ENCODE peak calls at places on chromosomes 2 and 18, in six cellular contexts. L is IMR-90, O is mesenchymal stem cell, I is mesendoderm, S is trophoblast cell, K is neuronal stem cell. Y is an unnamed sample.

GRCh38 chr2:181281206-181281832 is 175.9 kb upstream of the ITGA4 start:
- DNase-seq in K (no peak), L (no peak), I (no peak), S (no peak), O (no peak), Y (no peak)

GRCh38 chr2:1321297-1321696 is 92.0 kb upstream of the TPO start:
- DNase-seq in L (no peak), O (no peak), I (no peak), K (no peak), S (no peak), Y (no peak)

GRCh38 chr2:75290600-75291140 is 91.3 kb upstream of the TACR1 start:
- DNase-seq in L (peak; percentile 45), K (no peak), S (no peak), I (peak; percentile 44), O (peak; percentile 40), Y (no peak)

GRCh38 chr2:85888020-85888744 is 608 bp downstream of the ST3GAL5 start:
- DNase-seq in I (peak; percentile 44), K (no peak), O (peak; percentile 50), L (no peak), S (no peak), Y (peak; percentile 39)

GRCh38 chr18:9918016-9918680 is 4.3 kb downstream of the VAPA start:
- DNase-seq in L (peak; percentile 47), K (no peak), S (no peak), O (peak; percentile 49), I (peak; percentile 31), Y (no peak)

GRCh38 chr2:48900321-48901014 is 144.9 kb upstream of the LHCGR start:
- DNase-seq in K (no peak), O (no peak), L (no peak), S (peak; percentile 62), I (peak; percentile 23), Y (no peak)

GRCh38 chr2:44895061-44895460 is 46.4 kb upstream of the SIX3 start:
- DNase-seq in I (no peak), K (no peak), O (no peak), L (no peak), S (peak; percentile 30), Y (no peak)

GRCh38 chr2:37877457-37878315 is 47.4 kb upstream of the RMDN2 start:
- DNase-seq in O (peak; percentile 75), K (peak; percentile 65), I (peak; percentile 68), S (peak; percentile 32), L (peak; percentile 68), Y (no peak)

GRCh38 chr2:161159829-161160225 is 401 bp upstream of the TANK start:
- DNase-seq in L (no peak), S (no peak), I (no peak), O (no peak), K (no peak), Y (no peak)

GRCh38 chr2:28142403-28142802 is 250.3 kb upstream of the FOSL2 start:
- DNase-seq in K (no peak), I (no peak), S (no peak), O (no peak), L (no peak), Y (no peak)

GRCh38 chr2:39448169-39448502 is 11.1 kb upstream of the MAP4K3 start:
- DNase-seq in I (no peak), O (no peak), L (no peak), K (no peak), S (no peak), Y (no peak)

GRCh38 chr2:237686659-237687136 is 59.3 kb downstream of the LRRFIP1 start:
- DNase-seq in S (peak; percentile 87), I (no peak), L (peak; percentile 43), O (peak; percentile 88), K (no peak), Y (peak; percentile 46)

GRCh38 chr18:44510376-44510775 is 170.3 kb upstream of the SETBP1 start:
- DNase-seq in I (no peak), S (no peak), L (no peak), K (no peak), O (no peak), Y (no peak)

GRCh38 chr18:75210274-75211001 is at the start of gene TSHZ1:
- DNase-seq in O (peak; percentile 88), I (peak; percentile 74), K (peak; percentile 53), L (peak; percentile 88), S (peak; percentile 62), Y (peak; percentile 40)

GRCh38 chr2:199485732-199486335 is 28.1 kb upstream of the SATB2 start:
- DNase-seq in I (peak; percentile 81), K (peak; percentile 47), L (peak; percentile 49), O (peak; percentile 51), S (peak; percentile 40), Y (peak; percentile 79)

GRCh38 chr2:190443778-190444481 is 35.8 kb downstream of the MFSD6 start:
- DNase-seq in L (peak; percentile 67), I (no peak), K (no peak), S (no peak), O (no peak), Y (no peak)

GRCh38 chr18:2147866-2148265 is 423.4 kb downstream of the METTL4 start:
- DNase-seq in L (no peak), K (no peak), O (no peak), I (no peak), S (no peak), Y (no peak)

DNA sequence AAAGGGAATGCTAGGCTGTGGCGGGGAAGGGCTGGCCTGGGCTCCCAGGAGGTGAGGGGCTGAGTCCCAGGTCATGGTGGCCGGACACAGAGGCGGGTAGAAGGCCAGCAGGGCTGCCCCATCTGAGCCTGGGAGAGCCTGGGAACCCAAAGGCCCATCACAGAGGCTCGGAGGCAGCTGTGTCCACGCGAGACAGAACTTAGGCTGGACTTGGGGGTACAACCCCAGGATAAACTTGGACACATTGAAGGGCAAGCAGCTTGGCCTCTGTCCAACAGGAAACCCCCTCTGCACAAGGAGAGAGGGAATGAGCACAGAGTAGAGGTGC is 95.9 kb downstream of the ZFP36L2 start:
- DNase-seq in S (no peak), I (no peak), O (no peak), L (no peak), K (no peak), Y (no peak)
- H3K4me1 ChIP-seq in S (peaks cover 25% of the 10 kb centered on the region), I (peaks cover under 1% of the 10 kb centered on the region), O (peaks cover 29% of the 10 kb centered on the region), L (peaks cover 16% of the 10 kb centered on the region), K (peaks cover 12% of the 10 kb centered on the region), Y (peaks cover under 1% of the 10 kb centered on the region)

GRCh38 chr2:25251032-25251460 is 82.7 kb upstream of the POMC start:
- DNase-seq in L (no peak), O (no peak), I (no peak), S (no peak), K (peak; percentile 49), Y (no peak)

GRCh38 chr2:25250331-25251031 is 82.1 kb upstream of the POMC start:
- DNase-seq in K (no peak), S (peak; percentile 27), O (peak; percentile 74), I (peak; percentile 79), L (peak; percentile 92), Y (no peak)

GRCh38 chr2:25252291-25253152 is 84.1 kb upstream of the POMC start:
- DNase-seq in K (peak; percentile 94), O (peak; percentile 73), S (peak; percentile 57), L (peak; percentile 14), I (peak; percentile 96), Y (peak; percentile 95)

GRCh38 chr2:25253153-25253617 is 84.8 kb upstream of the POMC start:
- DNase-seq in O (no peak), S (peak; percentile 96), I (no peak), L (no peak), K (no peak), Y (no peak)

GRCh38 chr2:25251461-25252273 is 83.3 kb upstream of the POMC start:
- DNase-seq in O (peak; percentile 67), L (peak; percentile 7), S (peak; percentile 48), I (peak; percentile 82), K (peak; percentile 72), Y (peak; percentile 60)
- H3K4ac ChIP-seq in O (peak overlapping the region; percentile 94), L (peak overlapping the region; percentile 58), S (peak overlapping the region; percentile 81), I (peak overlapping the region; percentile 99), K (peak overlapping the region; percentile 67), Y (peak overlapping the region; percentile 11)

GRCh38 chr2:236162031-236162803 is 6.0 kb downstream of the GBX2 start:
- DNase-seq in K (peak; percentile 17), S (no peak), L (no peak), I (no peak), O (no peak), Y (no peak)
- H2AK5ac ChIP-seq in K (no peak overlapping the region), S (no peak overlapping the region), L (no peak overlapping the region), I (no peak overlapping the region), O (no peak overlapping the region), Y (no peak overlapping the region)

GRCh38 chr2:6773694-6774044 is 92.0 kb downstream of the CMPK2 start:
- DNase-seq in L (no peak), S (no peak), O (no peak), K (no peak), I (no peak), Y (no peak)
- H3K4me1 ChIP-seq in L (no peaks in the 10 kb centered on the region), S (peaks cover 7% of the 10 kb centered on the region), O (peaks cover 3% of the 10 kb centered on the region), K (peaks cover 16% of the 10 kb centered on the region), I (no peaks in the 10 kb centered on the region), Y (no peaks in the 10 kb centered on the region)

GRCh38 chr2:229980440-229981184 is 58.3 kb downstream of the FBXO36 start:
- DNase-seq in I (peak; percentile 96), S (peak; percentile 17), K (no peak), O (peak; percentile 71), L (peak; percentile 68), Y (peak; percentile 48)
- H3K4ac ChIP-seq in I (no peak overlapping the region), S (no peak overlapping the region), K (no peak overlapping the region), O (no peak overlapping the region), L (no peak overlapping the region), Y (no peak overlapping the region)

DNA sequence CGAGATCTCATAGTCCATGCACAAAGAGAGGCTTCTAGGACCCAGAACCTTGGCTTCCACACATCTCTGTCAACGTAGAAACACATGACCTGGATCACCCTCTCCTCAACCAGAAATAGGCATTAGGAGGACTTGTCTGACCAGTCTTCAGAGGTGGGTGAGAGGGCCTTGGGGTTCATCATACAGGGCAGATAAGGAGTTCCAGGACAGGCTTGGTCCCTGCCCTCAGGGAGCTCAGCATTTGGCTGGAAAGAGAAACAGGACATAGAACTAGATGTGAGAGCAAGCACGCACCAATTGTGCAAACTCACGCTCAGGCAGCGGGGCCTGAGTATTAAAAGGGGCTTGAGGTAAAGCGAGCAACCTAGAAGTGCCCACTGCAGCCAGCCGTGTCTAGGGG is 28.6 kb upstream of the NOTO start:
- DNase-seq in I (no peak), K (no peak), S (no peak), L (no peak), O (no peak), Y (no peak)
- H2AK5ac ChIP-seq in I (no peak overlapping the region), K (no peak overlapping the region), S (no peak overlapping the region), L (no peak overlapping the region), O (no peak overlapping the region), Y (no peak overlapping the region)

GRCh38 chr2:218881744-218882462 is 1.3 kb downstream of the WNT10A start:
- DNase-seq in S (no peak), I (no peak), K (no peak), O (no peak), L (no peak), Y (no peak)
- H3K4me1 ChIP-seq in S (peaks cover 24% of the 10 kb centered on the region), I (no peaks in the 10 kb centered on the region), K (peaks cover 11% of the 10 kb centered on the region), O (peaks cover 10% of the 10 kb centered on the region), L (no peaks in the 10 kb centered on the region), Y (no peaks in the 10 kb centered on the region)

Y was measured in H9.